ENCODE peak calls at places on chromosomes 11 and 22, in nine cellular contexts. G is T-helper 1 cell, N is H54, K is WERI-Rb-1, S is sigmoid colon, X is breast epithelium, Q is nucleus accumbens, U is activated T-cell treated with anti-CD3 and anti-CD28 coated beads for 1 hour, Y is foreskin fibroblast. J is an unnamed sample.

GRCh38 chr11:102367364-102367763 is 20.4 kb downstream of the BIRC2 start:
- DNase-seq in G (no peak), N (no peak), K (no peak), S (no peak), X (no peak), Q (no peak), U (no peak), Y (peak), J (no peak)

GRCh38 chr22:41285441-41285819 is 557 bp downstream of the RANGAP1 start:
- DNase-seq in G (peak), N (peak), K (peak), S (peak), X (no peak), Q (peak), U (peak), Y (peak), J (peak)

GRCh38 chr22:45903355-45904149 is 73.4 kb downstream of the WNT7B start:
- DNase-seq in G (no peak), N (peak), K (no peak), S (no peak), X (peak), Q (no peak), U (no peak), Y (peak), J (no peak)

GRCh38 chr11:111347002-111347722 is 31.9 kb downstream of the POU2AF1 start:
- DNase-seq in G (no peak), N (no peak), K (no peak), S (peak), X (no peak), Q (no peak), U (no peak), Y (peak), J (no peak)

GRCh38 chr11:125285844-125286243 is 121.3 kb downstream of the PKNOX2 start:
- DNase-seq in G (no peak), N (no peak), K (no peak), S (no peak), X (no peak), Q (no peak), U (no peak), Y (no peak), J (no peak)

GRCh38 chr11:68213135-68213515 is at the start of gene KMT5B:
- DNase-seq in G (no peak), N (no peak), K (no peak), S (no peak), X (peak), Q (no peak), U (peak), Y (peak), J (no peak)

GRCh38 chr22:49324527-49325491 is 502.9 kb downstream of the BRD1 start:
- DNase-seq in G (no peak), N (no peak), K (no peak), S (no peak), X (peak), Q (no peak), U (no peak), Y (no peak), J (no peak)

GRCh38 chr11:65606876-65607613 is 7.0 kb downstream of the MAP3K11 start:
- DNase-seq in G (no peak), N (no peak), K (peak), S (peak), X (peak), Q (peak), U (no peak), Y (peak), J (peak)

GRCh38 chr11:96390403-96390830 is 604 bp downstream of the JRKL start:
- DNase-seq in G (no peak), N (no peak), K (no peak), S (no peak), X (no peak), Q (no peak), U (no peak), Y (peak), J (no peak)

GRCh38 chr11:77179048-77179447 is 51.0 kb downstream of the MYO7A start:
- DNase-seq in G (no peak), N (no peak), K (peak), S (no peak), X (no peak), Q (peak), U (no peak), Y (no peak), J (no peak)

GRCh38 chr11:42524534-42525227 is 787.1 kb upstream of the API5 start:
- DNase-seq in G (no peak), N (peak), K (peak), S (peak), X (no peak), Q (peak), U (no peak), Y (peak), J (peak)

GRCh38 chr11:15937601-15938361 is 418.6 kb downstream of the SOX6 start:
- DNase-seq in G (no peak), N (no peak), K (no peak), S (peak), X (no peak), Q (no peak), U (no peak), Y (peak), J (no peak)

GRCh38 chr11:2295971-2296912 is 5.5 kb downstream of the C11orf21 start:
- DNase-seq in G (no peak), N (no peak), K (no peak), S (peak), X (peak), Q (no peak), U (no peak), Y (no peak), J (no peak)

GRCh38 chr11:60942970-60943565 is 8.9 kb downstream of the SLC15A3 start:
- DNase-seq in G (no peak), N (no peak), K (no peak), S (no peak), X (no peak), Q (no peak), U (no peak), Y (no peak), J (no peak)

GRCh38 chr11:8258771-8259170 is 4.9 kb downstream of the LMO1 start:
- DNase-seq in G (no peak), N (peak), K (no peak), S (peak), X (no peak), Q (no peak), U (no peak), Y (peak), J (no peak)

GRCh38 chr22:50084570-50084969 is 656 bp downstream of the MLC1 start:
- DNase-seq in G (no peak), N (no peak), K (no peak), S (no peak), X (no peak), Q (no peak), U (no peak), Y (no peak), J (no peak)

J was measured in COLO829.